ENCODE peak calls at places on chromosomes 11 and 22, in ten cellular contexts. O, B, Q, Z, V, A, U, C, X and P are unnamed samples.

GRCh38 chr11:128472128-128473110 is 114.9 kb downstream of the ETS1 start:
- DNase-seq in A (no peak), Z (no peak), C (no peak), X (no peak), B (peak; percentile 79), V (no peak), U (peak; percentile 47), O (no peak), Q (no peak), P (no peak)

GRCh38 chr11:74371269-74372039 is 26.8 kb downstream of the PGM2L1 start:
- DNase-seq in V (no peak), Z (no peak), Q (no peak), U (peak; percentile 38), A (no peak), O (no peak), B (peak; percentile 80), C (no peak), X (no peak), P (no peak)

GRCh38 chr11:60307507-60308195 is 19.4 kb upstream of the MS4A6E start:
- DNase-seq in U (no peak), B (no peak), V (no peak), Z (no peak), C (no peak), X (no peak), Q (no peak), A (no peak), O (no peak), P (no peak)

GRCh38 chr11:126561327-126561893 is 205.9 kb downstream of the ST3GAL4 start:
- DNase-seq in C (no peak), V (no peak), U (peak; percentile 65), Q (no peak), A (no peak), O (peak; percentile 44), Z (no peak), B (peak; percentile 69), X (peak; percentile 23), P (no peak)

GRCh38 chr11:1842149-1843097 is 3.6 kb downstream of the TNNI2 start:
- DNase-seq in U (no peak), C (no peak), X (peak; percentile 78), Q (no peak), Z (peak; percentile 63), A (no peak), V (no peak), B (no peak), O (peak; percentile 98), P (peak; percentile 91)

GRCh38 chr22:38766076-38766777 is 10.4 kb upstream of the SUN2 start:
- DNase-seq in X (peak; percentile 38), A (peak; percentile 79), U (peak; percentile 42), O (peak; percentile 91), Q (peak; percentile 79), Z (peak; percentile 71), V (no peak), B (peak; percentile 64), C (no peak), P (no peak)

GRCh38 chr22:31561238-31561887 is 65.0 kb downstream of the SFI1 start:
- DNase-seq in U (peak; percentile 78), A (peak; percentile 87), C (peak; percentile 85), Z (peak; percentile 54), B (peak; percentile 77), V (no peak), Q (peak; percentile 68), O (peak; percentile 85), X (peak; percentile 61), P (peak; percentile 81)

GRCh38 chr11:27468209-27468608 is 4.4 kb downstream of the LGR4 start:
- DNase-seq in U (peak; percentile 50), C (no peak), B (peak; percentile 53), A (no peak), X (no peak), V (no peak), O (no peak), Z (no peak), Q (no peak), P (no peak)

GRCh38 chr11:118916842-118917388 is 8.8 kb downstream of the BCL9L start:
- DNase-seq in C (no peak), A (peak; percentile 90), B (peak; percentile 75), V (no peak), U (peak; percentile 82), Q (no peak), O (peak; percentile 81), Z (peak; percentile 74), X (peak; percentile 75), P (no peak)

GRCh38 chr11:62004473-62004872 is 37.0 kb upstream of the FTH1 start:
- DNase-seq in Z (peak; percentile 47), V (no peak), A (no peak), U (peak; percentile 78), O (no peak), Q (no peak), C (no peak), X (no peak), B (peak; percentile 82), P (peak; percentile 40)

GRCh38 chr11:62599909-62600308 is 1.8 kb downstream of the MTA2 start:
- DNase-seq in V (no peak), U (no peak), O (no peak), B (no peak), C (no peak), X (no peak), Q (no peak), Z (no peak), A (no peak), P (no peak)

GRCh38 chr11:1054143-1055108 is 17.9 kb upstream of the MUC6 start:
- DNase-seq in Q (no peak), V (no peak), U (no peak), Z (peak; percentile 8), A (peak; percentile 59), B (no peak), C (peak; percentile 64), O (peak; percentile 8), X (no peak), P (peak; percentile 66)

GRCh38 chr11:124801636-124802312 is 1.6 kb upstream of the MSANTD2 start:
- DNase-seq in Z (no peak), U (peak; percentile 30), X (no peak), A (no peak), B (peak; percentile 22), C (no peak), O (no peak), Q (no peak), V (no peak), P (no peak)

GRCh38 chr22:27835446-27835845 is 33.9 kb upstream of the MN1 start:
- DNase-seq in C (no peak), Q (no peak), A (peak; percentile 24), V (no peak), B (peak; percentile 41), O (no peak), X (no peak), U (no peak), Z (no peak), P (no peak)

GRCh38 chr22:27833803-27834202 is 32.2 kb upstream of the MN1 start:
- DNase-seq in A (peak; percentile 18), C (no peak), V (no peak), B (no peak), Q (no peak), U (no peak), O (no peak), X (no peak), Z (no peak), P (no peak)

GRCh38 chr22:27839261-27839660 is 37.7 kb upstream of the MN1 start:
- DNase-seq in C (no peak), U (no peak), B (no peak), Q (no peak), Z (no peak), V (no peak), O (no peak), A (peak; percentile 45), X (no peak), P (no peak)

GRCh38 chr22:27834364-27835185 is 33.0 kb upstream of the MN1 start:
- DNase-seq in C (no peak), O (no peak), V (no peak), Q (no peak), X (no peak), B (no peak), U (no peak), Z (no peak), A (peak; percentile 35), P (no peak)

GRCh38 chr22:27836181-27836580 is 34.6 kb upstream of the MN1 start:
- DNase-seq in U (no peak), B (no peak), V (no peak), Q (no peak), O (no peak), X (no peak), Z (no peak), C (no peak), A (peak; percentile 42), P (no peak)
- H3K27ac ChIP-seq in U (no peak overlapping the region), B (no peak overlapping the region), V (no peak overlapping the region), Q (no peak overlapping the region), O (no peak overlapping the region), X (no peak overlapping the region), Z (no peak overlapping the region), C (no peak overlapping the region), A (no peak overlapping the region), P (no peak overlapping the region)

DNA sequence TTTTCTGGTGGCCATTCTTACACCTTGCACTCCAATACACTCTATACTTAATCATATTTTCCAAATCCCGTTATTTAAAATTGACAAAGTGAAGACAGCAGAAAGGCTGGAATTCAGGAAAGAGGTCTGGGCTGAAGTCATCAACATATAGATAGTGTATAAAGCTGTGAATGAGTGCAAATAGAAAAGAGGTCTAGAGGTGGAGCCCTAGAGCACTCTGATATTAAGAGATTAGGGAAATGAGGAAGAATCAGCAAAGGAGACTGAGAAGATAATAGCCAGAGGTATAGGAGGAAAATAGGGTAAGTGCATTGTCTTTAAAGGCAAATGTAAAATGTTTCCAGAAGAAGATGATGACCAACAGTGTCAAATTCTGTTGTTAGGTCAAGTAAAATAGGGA is 7.9 kb downstream of the CTR9 start:
- DNase-seq in Q (no peak), X (no peak), O (no peak), V (no peak), A (no peak), C (no peak), B (no peak), U (no peak), Z (no peak), P (no peak)
- TF ChIP-seq CTCF in Q (peak; percentile 28), X (no peak), O (no peak), V (no peak), A (no peak), C (no peak), B (peak; percentile 14), U (peak; percentile 25), Z (no peak), P (no peak)

GRCh38 chr22:20124083-20124787 is 7.2 kb upstream of the TRMT2A start:
- DNase-seq in X (no peak), V (no peak), Z (no peak), B (no peak), A (no peak), Q (no peak), U (no peak), C (no peak), O (no peak), P (no peak)
- H3K27ac ChIP-seq in X (no peak overlapping the region), V (no peak overlapping the region), Z (no peak overlapping the region), B (no peak overlapping the region), A (no peak overlapping the region), Q (no peak overlapping the region), U (no peak overlapping the region), C (no peak overlapping the region), O (no peak overlapping the region), P (no peak overlapping the region)

DNA sequence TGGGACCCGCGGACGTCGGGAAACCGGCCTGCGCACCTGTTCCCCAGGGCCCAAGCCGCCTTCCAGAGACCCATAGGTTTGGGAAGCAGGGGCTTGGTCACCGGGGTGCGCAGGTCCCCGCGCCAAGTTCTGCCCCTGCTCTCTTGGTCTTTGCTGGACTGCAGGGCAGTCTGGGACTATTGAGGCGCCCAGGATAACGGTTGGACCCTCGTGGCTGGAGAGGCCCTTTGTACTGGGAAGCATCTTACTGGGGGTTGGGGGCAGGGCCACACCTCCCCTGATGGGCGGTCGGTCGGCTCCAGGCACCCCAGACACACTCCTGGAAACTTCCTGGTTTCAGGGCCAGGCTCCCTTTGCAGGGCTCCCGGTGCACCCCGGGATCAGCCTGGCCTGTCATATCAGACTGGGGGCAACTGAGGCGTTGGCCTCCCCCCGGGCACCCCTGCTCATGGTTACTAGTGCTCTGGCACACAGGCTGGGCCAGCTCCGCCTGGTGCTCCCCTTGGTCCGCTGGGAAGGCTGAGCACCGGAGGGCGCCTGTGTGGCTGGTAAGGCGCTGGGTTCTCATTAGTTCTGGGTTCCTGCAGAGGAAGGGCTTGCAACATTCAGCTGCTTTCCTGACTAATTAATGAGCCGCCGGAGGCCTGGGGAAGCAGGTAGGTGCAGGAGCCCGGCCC is 1250.5 kb downstream of the BRD1 start:
- DNase-seq in O (no peak), U (no peak), V (no peak), B (no peak), X (no peak), C (no peak), Q (no peak), Z (no peak), A (no peak), P (no peak)
- TF ChIP-seq CTCF in O (no peak), U (no peak), V (no peak), B (no peak), X (no peak), C (no peak), Q (no peak), Z (no peak), A (no peak), P (no peak)